ENCODE peak calls at places on chromosomes 5 and 9, in nine cellular contexts. B, C, L, P, D, Z, E, M and W are unnamed samples.

GRCh38 chr9:95103385-95104087 is 214.0 kb downstream of the FANCC start:
- DNase-seq in E (no peak), L (no peak), C (no peak), Z (no peak), P (peak; percentile 66), B (no peak), M (no peak), D (peak; percentile 46), W (no peak)

GRCh38 chr5:150181035-150181434 is 8.8 kb upstream of the SLC6A7 start:
- DNase-seq in B (no peak), P (peak; percentile 50), M (no peak), L (no peak), Z (no peak), C (peak; percentile 85), D (peak; percentile 84), E (no peak), W (no peak)

GRCh38 chr9:97944612-97945011 is 6.6 kb upstream of the HEMGN start:
- DNase-seq in Z (no peak), L (no peak), D (no peak), P (no peak), C (no peak), B (no peak), M (no peak), E (no peak), W (no peak)

GRCh38 chr9:92507005-92507404 is 24.7 kb upstream of the ASPN start:
- DNase-seq in E (no peak), D (no peak), L (no peak), B (no peak), P (no peak), M (no peak), Z (no peak), C (no peak), W (no peak)

GRCh38 chr5:32572778-32573480 is 12.4 kb upstream of the SUB1 start:
- DNase-seq in C (no peak), P (no peak), Z (no peak), M (no peak), E (no peak), D (no peak), B (no peak), L (no peak), W (no peak)

GRCh38 chr9:138010274-138010800 is 132.8 kb downstream of the CACNA1B start:
- DNase-seq in P (no peak), L (no peak), E (no peak), C (no peak), M (no peak), D (no peak), Z (no peak), B (no peak), W (peak; percentile 52)

GRCh38 chr9:36136894-36137391 is 410 bp downstream of the GLIPR2 start:
- DNase-seq in L (no peak), E (no peak), C (no peak), D (no peak), B (no peak), M (no peak), Z (no peak), P (no peak), W (no peak)

GRCh38 chr5:113503146-113503545 is 10.3 kb upstream of the YTHDC2 start:
- DNase-seq in L (no peak), P (no peak), E (no peak), D (no peak), C (no peak), Z (no peak), B (no peak), M (no peak), W (no peak)

GRCh38 chr5:179314606-179315355 is 30.5 kb downstream of the ADAMTS2 start:
- DNase-seq in E (no peak), M (no peak), C (no peak), Z (no peak), P (peak; percentile 55), L (no peak), B (no peak), D (peak; percentile 34), W (peak; percentile 78)

GRCh38 chr5:139068494-139069152 is 129.5 kb downstream of the SIL1 start:
- DNase-seq in B (no peak), E (no peak), M (no peak), Z (no peak), L (no peak), D (no peak), C (no peak), P (no peak), W (no peak)

GRCh38 chr5:121164632-121165031 is 687.0 kb upstream of the FTMT start:
- DNase-seq in M (no peak), L (no peak), Z (no peak), C (no peak), D (no peak), B (no peak), E (no peak), P (no peak), W (no peak)

GRCh38 chr9:127970401-127971313 is 10.1 kb downstream of the EEIG1 start:
- DNase-seq in C (no peak), Z (no peak), B (no peak), D (peak; percentile 53), M (no peak), P (peak; percentile 24), L (no peak), E (no peak), W (peak; percentile 44)

GRCh38 chr5:52994266-52994665 is 5.1 kb downstream of the ITGA2 start:
- DNase-seq in D (no peak), Z (no peak), B (no peak), E (no peak), P (no peak), C (peak; percentile 57), L (no peak), M (no peak), W (no peak)

DNA sequence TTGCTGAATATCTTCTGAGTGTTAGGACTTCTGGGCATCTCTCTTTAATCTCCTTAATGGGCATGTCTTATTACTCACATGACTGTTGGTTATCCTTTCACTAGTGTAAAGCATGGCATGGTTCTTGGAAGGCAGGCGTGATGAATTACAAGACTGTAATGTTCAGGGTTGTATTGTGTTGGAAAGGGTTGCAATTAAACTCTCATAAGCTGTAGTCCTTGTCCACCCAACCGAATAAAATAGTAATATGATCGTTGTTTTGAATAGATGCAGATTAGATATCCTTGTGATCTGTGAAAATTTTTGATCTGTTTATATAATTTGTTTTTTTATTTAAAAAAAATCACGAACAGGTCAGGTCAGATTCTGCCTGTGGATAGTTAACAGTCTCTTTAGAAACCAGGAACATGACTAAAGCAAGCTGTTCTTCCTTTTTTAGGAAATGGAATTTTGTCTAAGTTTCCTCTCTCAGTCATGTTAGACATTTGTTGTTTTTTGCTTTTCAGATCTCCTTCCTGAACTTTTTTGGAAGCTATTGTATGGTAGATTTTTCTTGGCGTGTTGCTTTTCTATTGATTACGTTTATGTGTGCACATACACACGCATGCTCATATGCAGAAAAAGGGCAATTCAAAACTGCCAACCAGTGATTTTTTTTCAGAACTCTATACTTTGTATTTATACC is 121.8 kb downstream of the ARHGEF28 start:
- DNase-seq in C (no peak), E (no peak), Z (no peak), M (no peak), B (no peak), P (no peak), D (no peak), L (no peak), W (no peak)
- TF ChIP-seq POLR2A in C (no peak), E (no peak), Z (no peak), M (no peak), B (no peak), P (no peak), D (no peak), L (no peak), W (no peak)

DNA sequence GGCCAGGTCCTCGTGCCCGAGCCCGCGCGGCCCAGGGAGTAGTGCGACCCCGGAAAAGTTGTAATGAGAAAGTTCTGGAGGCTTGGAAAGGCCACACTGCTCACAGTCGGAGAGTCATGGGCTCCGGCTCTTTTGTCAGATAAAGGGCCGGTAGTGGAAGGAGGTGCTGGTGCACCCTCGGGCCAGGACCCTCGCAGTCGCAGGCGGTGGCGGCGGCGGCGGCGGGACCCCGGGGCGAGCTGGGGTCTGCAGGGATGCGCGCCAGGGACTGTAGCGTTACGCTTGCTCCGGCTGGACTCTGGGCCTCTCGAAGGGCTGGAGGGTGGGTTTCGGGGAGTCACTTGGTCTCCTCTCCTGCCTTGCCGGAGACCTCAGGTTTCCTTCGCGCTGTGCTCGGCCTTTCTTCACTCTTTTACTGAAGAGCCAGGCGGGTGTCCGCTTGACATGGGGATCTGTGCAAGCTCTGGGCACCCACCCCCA is 1.5 kb downstream of the RORB start:
- DNase-seq in M (no peak), B (no peak), C (no peak), L (no peak), D (no peak), P (no peak), E (no peak), Z (no peak), W (no peak)
- H3K4me3 ChIP-seq in M (peak overlapping the region; percentile 44), B (peak overlapping the region; percentile 62), C (no peak overlapping the region), L (no peak overlapping the region), D (peak overlapping the region; percentile 38), P (peak overlapping the region; percentile 70), E (no peak overlapping the region), Z (peak overlapping the region; percentile 36), W (peak overlapping the region; percentile 22)

GRCh38 chr5:76576468-76576867 is 46.7 kb downstream of the F2RL2 start:
- DNase-seq in B (no peak), E (no peak), P (no peak), D (no peak), C (no peak), M (no peak), L (no peak), Z (no peak), W (no peak)

DNA sequence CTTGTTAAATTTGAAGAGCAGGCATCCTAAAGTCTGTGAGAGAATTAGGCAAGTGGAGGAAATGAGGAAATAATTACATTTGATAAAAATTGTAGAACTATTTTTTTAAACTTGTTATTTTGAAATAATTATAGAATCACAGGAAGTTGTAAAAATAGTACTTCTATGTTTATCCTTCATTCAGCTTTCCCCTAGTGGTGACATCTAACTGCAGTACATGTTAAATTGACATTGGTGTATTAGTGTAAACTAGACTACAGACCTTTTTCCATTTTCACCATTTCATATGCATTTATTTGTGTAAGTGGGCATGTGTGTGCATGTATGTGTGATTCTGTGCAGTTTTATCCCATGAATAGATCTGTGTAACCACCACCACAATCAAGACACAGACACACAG is 51.6 kb downstream of the F2RL2 start:
- DNase-seq in E (no peak), L (no peak), B (no peak), C (no peak), D (no peak), Z (no peak), M (no peak), P (no peak), W (no peak)
- TF ChIP-seq CTCF in E (no peak), L (no peak), B (peak; percentile 9), C (no peak), D (no peak), Z (no peak), M (peak; percentile 22), P (peak; percentile 9), W (no peak)

GRCh38 chr9:106860731-106861584 is 2.0 kb upstream of the ZNF462 start:
- DNase-seq in B (no peak), P (peak; percentile 38), Z (peak; percentile 41), L (peak; percentile 47), E (no peak), M (peak; percentile 38), D (peak; percentile 58), C (peak; percentile 38), W (no peak)
- TF ChIP-seq POLR2A in B (no peak), P (no peak), Z (no peak), L (peak; percentile 24), E (no peak), M (no peak), D (no peak), C (no peak), W (no peak)